ENCODE peak calls at places on chromosomes 11 and 22, in five cellular contexts. One of them, this sample, is unnamed.

GRCh38 chr11:132402056-132402684 is 1031.8 kb downstream of the NTM start:
- DNase-seq in T follicular helper cell: no peak
- DNase-seq in bronchial epithelial cell: peak; percentile 1
- DNase-seq in activated naive CD8-positive, alpha-beta T cell treated with anti-CD3 and anti-CD28 coated beads, Interleukin-2, amount 50 U/mL, for 24 hours: no peak
- DNase-seq in left ventricle myocardium superior: peak; percentile 34
- DNase-seq in this sample: peak; percentile 36

GRCh38 chr11:123505546-123506299 is 75.7 kb downstream of the GRAMD1B start:
- DNase-seq in T follicular helper cell: no peak
- DNase-seq in bronchial epithelial cell: no peak
- DNase-seq in activated naive CD8-positive, alpha-beta T cell treated with anti-CD3 and anti-CD28 coated beads, Interleukin-2, amount 50 U/mL, for 24 hours: no peak
- DNase-seq in left ventricle myocardium superior: no peak
- DNase-seq in this sample: no peak

GRCh38 chr11:105899776-105900175 is 122.3 kb downstream of the MSANTD4 start:
- DNase-seq in T follicular helper cell: no peak
- DNase-seq in bronchial epithelial cell: no peak
- DNase-seq in activated naive CD8-positive, alpha-beta T cell treated with anti-CD3 and anti-CD28 coated beads, Interleukin-2, amount 50 U/mL, for 24 hours: no peak
- DNase-seq in left ventricle myocardium superior: no peak
- DNase-seq in this sample: no peak

GRCh38 chr22:25069758-25070461 is 117.4 kb downstream of the KIAA1671 start:
- DNase-seq in T follicular helper cell: peak; percentile 17
- DNase-seq in bronchial epithelial cell: no peak
- DNase-seq in activated naive CD8-positive, alpha-beta T cell treated with anti-CD3 and anti-CD28 coated beads, Interleukin-2, amount 50 U/mL, for 24 hours: no peak
- DNase-seq in left ventricle myocardium superior: no peak
- DNase-seq in this sample: no peak

GRCh38 chr11:92296138-92296515 is 71.5 kb downstream of the FAT3 start:
- DNase-seq in T follicular helper cell: no peak
- DNase-seq in bronchial epithelial cell: peak; percentile 77
- DNase-seq in activated naive CD8-positive, alpha-beta T cell treated with anti-CD3 and anti-CD28 coated beads, Interleukin-2, amount 50 U/mL, for 24 hours: no peak
- DNase-seq in left ventricle myocardium superior: no peak
- DNase-seq in this sample: peak; percentile 87

GRCh38 chr11:74015919-74016684 is 7.2 kb upstream of the UCP3 start:
- DNase-seq in T follicular helper cell: no peak
- DNase-seq in bronchial epithelial cell: no peak
- DNase-seq in activated naive CD8-positive, alpha-beta T cell treated with anti-CD3 and anti-CD28 coated beads, Interleukin-2, amount 50 U/mL, for 24 hours: no peak
- DNase-seq in left ventricle myocardium superior: no peak
- DNase-seq in this sample: no peak

GRCh38 chr11:121946514-121946913 is 169.5 kb downstream of the BLID start:
- DNase-seq in T follicular helper cell: no peak
- DNase-seq in bronchial epithelial cell: no peak
- DNase-seq in activated naive CD8-positive, alpha-beta T cell treated with anti-CD3 and anti-CD28 coated beads, Interleukin-2, amount 50 U/mL, for 24 hours: no peak
- DNase-seq in left ventricle myocardium superior: no peak
- DNase-seq in this sample: no peak

GRCh38 chr11:12388171-12388570 is 10.8 kb downstream of the PARVA start:
- DNase-seq in T follicular helper cell: no peak
- DNase-seq in bronchial epithelial cell: no peak
- DNase-seq in activated naive CD8-positive, alpha-beta T cell treated with anti-CD3 and anti-CD28 coated beads, Interleukin-2, amount 50 U/mL, for 24 hours: no peak
- DNase-seq in left ventricle myocardium superior: no peak
- DNase-seq in this sample: no peak

GRCh38 chr11:87374206-87374793 is 336.6 kb downstream of the TMEM135 start:
- DNase-seq in T follicular helper cell: no peak
- DNase-seq in bronchial epithelial cell: no peak
- DNase-seq in activated naive CD8-positive, alpha-beta T cell treated with anti-CD3 and anti-CD28 coated beads, Interleukin-2, amount 50 U/mL, for 24 hours: no peak
- DNase-seq in left ventricle myocardium superior: no peak
- DNase-seq in this sample: peak; percentile 73

GRCh38 chr11:1736447-1736992 is 13.9 kb downstream of the IFITM10 start:
- DNase-seq in T follicular helper cell: no peak
- DNase-seq in bronchial epithelial cell: no peak
- DNase-seq in activated naive CD8-positive, alpha-beta T cell treated with anti-CD3 and anti-CD28 coated beads, Interleukin-2, amount 50 U/mL, for 24 hours: no peak
- DNase-seq in left ventricle myocardium superior: no peak
- DNase-seq in this sample: peak; percentile 47

GRCh38 chr11:119382101-119382500 is 611 bp upstream of the USP2 start:
- DNase-seq in T follicular helper cell: no peak
- DNase-seq in bronchial epithelial cell: no peak
- DNase-seq in activated naive CD8-positive, alpha-beta T cell treated with anti-CD3 and anti-CD28 coated beads, Interleukin-2, amount 50 U/mL, for 24 hours: no peak
- DNase-seq in left ventricle myocardium superior: no peak
- DNase-seq in this sample: no peak

GRCh38 chr11:66868726-66869291 is 11.9 kb downstream of the LRFN4 start:
- DNase-seq in T follicular helper cell: peak; percentile 68
- DNase-seq in bronchial epithelial cell: peak; percentile 54
- DNase-seq in activated naive CD8-positive, alpha-beta T cell treated with anti-CD3 and anti-CD28 coated beads, Interleukin-2, amount 50 U/mL, for 24 hours: peak; percentile 88
- DNase-seq in left ventricle myocardium superior: peak; percentile 58
- DNase-seq in this sample: no peak

GRCh38 chr11:34897171-34897870 is 18.9 kb downstream of the APIP start:
- DNase-seq in T follicular helper cell: no peak
- DNase-seq in bronchial epithelial cell: no peak
- DNase-seq in activated naive CD8-positive, alpha-beta T cell treated with anti-CD3 and anti-CD28 coated beads, Interleukin-2, amount 50 U/mL, for 24 hours: no peak
- DNase-seq in left ventricle myocardium superior: no peak
- DNase-seq in this sample: no peak

GRCh38 chr11:6568191-6568918 is 35.1 kb downstream of the RRP8 start:
- DNase-seq in T follicular helper cell: no peak
- DNase-seq in bronchial epithelial cell: peak; percentile 43
- DNase-seq in activated naive CD8-positive, alpha-beta T cell treated with anti-CD3 and anti-CD28 coated beads, Interleukin-2, amount 50 U/mL, for 24 hours: no peak
- DNase-seq in left ventricle myocardium superior: peak; percentile 57
- DNase-seq in this sample: peak; percentile 58

GRCh38 chr22:27474112-27474571 is 327.4 kb downstream of the MN1 start:
- DNase-seq in T follicular helper cell: no peak
- DNase-seq in bronchial epithelial cell: peak; percentile 99
- DNase-seq in activated naive CD8-positive, alpha-beta T cell treated with anti-CD3 and anti-CD28 coated beads, Interleukin-2, amount 50 U/mL, for 24 hours: no peak
- DNase-seq in left ventricle myocardium superior: no peak
- DNase-seq in this sample: peak; percentile 74

GRCh38 chr11:122271747-122272146 is 155.7 kb upstream of the BLID start:
- DNase-seq in T follicular helper cell: no peak
- DNase-seq in bronchial epithelial cell: no peak
- DNase-seq in activated naive CD8-positive, alpha-beta T cell treated with anti-CD3 and anti-CD28 coated beads, Interleukin-2, amount 50 U/mL, for 24 hours: no peak
- DNase-seq in left ventricle myocardium superior: no peak
- DNase-seq in this sample: no peak

GRCh38 chr22:47090591-47091240 is 328.3 kb downstream of the TBC1D22A start:
- DNase-seq in T follicular helper cell: peak; percentile 37
- DNase-seq in bronchial epithelial cell: no peak
- DNase-seq in activated naive CD8-positive, alpha-beta T cell treated with anti-CD3 and anti-CD28 coated beads, Interleukin-2, amount 50 U/mL, for 24 hours: no peak
- DNase-seq in left ventricle myocardium superior: no peak
- DNase-seq in this sample: peak; percentile 35

GRCh38 chr11:6813651-6814050 is 14.2 kb upstream of the OR6A2 start:
- DNase-seq in T follicular helper cell: no peak
- DNase-seq in bronchial epithelial cell: no peak
- DNase-seq in activated naive CD8-positive, alpha-beta T cell treated with anti-CD3 and anti-CD28 coated beads, Interleukin-2, amount 50 U/mL, for 24 hours: no peak
- DNase-seq in left ventricle myocardium superior: no peak
- DNase-seq in this sample: no peak

GRCh38 chr22:38467904-38468760 is at the start of gene KDELR3:
- DNase-seq in T follicular helper cell: no peak
- DNase-seq in bronchial epithelial cell: peak; percentile 50
- DNase-seq in activated naive CD8-positive, alpha-beta T cell treated with anti-CD3 and anti-CD28 coated beads, Interleukin-2, amount 50 U/mL, for 24 hours: peak; percentile 76
- DNase-seq in left ventricle myocardium superior: peak; percentile 84
- DNase-seq in this sample: peak; percentile 52

GRCh38 chr11:30414283-30414682 is 91.4 kb downstream of the ARL14EP start:
- DNase-seq in T follicular helper cell: no peak
- DNase-seq in bronchial epithelial cell: no peak
- DNase-seq in activated naive CD8-positive, alpha-beta T cell treated with anti-CD3 and anti-CD28 coated beads, Interleukin-2, amount 50 U/mL, for 24 hours: no peak
- DNase-seq in left ventricle myocardium superior: no peak
- DNase-seq in this sample: no peak

This sample was measured in astrocyte.